ENCODE peak calls at places on chromosomes 4 and X, in four cellular contexts. E is K562, X is HepG2, M is GM12878. Y is an unnamed sample.

GRCh38 chr4:72418458-72418857 is 150.6 kb downstream of the ADAMTS3 start:
- DNase-seq in E (no peak), X (no peak), M (no peak), Y (no peak)

GRCh38 chrX:134172588-134173259 is 64.3 kb upstream of the CCDC160 start:
- DNase-seq in E (no peak), X (no peak), M (no peak), Y (peak; percentile 1)

GRCh38 chr4:3866813-3867129 is 100.6 kb downstream of the ADRA2C start:
- DNase-seq in E (no peak), X (no peak), M (no peak), Y (no peak)

GRCh38 chr4:180688480-180688879 is 1554.7 kb upstream of the TENM3 start:
- DNase-seq in E (no peak), X (no peak), M (no peak), Y (no peak)

GRCh38 chrX:11398785-11399184 is 105.6 kb downstream of the AMELX start:
- DNase-seq in E (no peak), X (no peak), M (no peak), Y (no peak)

GRCh38 chrX:48696301-48697181 is at the start of gene SUV39H1:
- DNase-seq in E (peak; percentile 90), X (peak; percentile 71), M (peak; percentile 45), Y (peak; percentile 89)

GRCh38 chrX:12719837-12720236 is 71.4 kb upstream of the PRPS2 start:
- DNase-seq in E (no peak), X (no peak), M (no peak), Y (no peak)

GRCh38 chr4:73391774-73392173 is 12.3 kb upstream of the ALB start:
- DNase-seq in E (no peak), X (no peak), M (no peak), Y (no peak)

GRCh38 chrX:84064814-84065213 is 123.2 kb downstream of the RPS6KA6 start:
- DNase-seq in E (no peak), X (no peak), M (no peak), Y (no peak)

GRCh38 chr4:77073106-77073858 is 2.5 kb downstream of the CCNI start:
- DNase-seq in E (no peak), X (no peak), M (no peak), Y (no peak)

GRCh38 chrX:65841263-65841662 is 173.8 kb downstream of the MSN start:
- DNase-seq in E (no peak), X (no peak), M (no peak), Y (no peak)

GRCh38 chrX:100685284-100685996 is 41.4 kb downstream of the SRPX2 start:
- DNase-seq in E (peak; percentile 69), X (peak; percentile 62), M (peak; percentile 53), Y (peak; percentile 78)

GRCh38 chr4:112296949-112297483 is at the start of gene ALPK1:
- DNase-seq in E (peak; percentile 17), X (peak; percentile 33), M (no peak), Y (peak; percentile 83)

GRCh38 chrX:19709117-19709811 is 178.1 kb downstream of the SH3KBP1 start:
- DNase-seq in E (no peak), X (no peak), M (no peak), Y (no peak)

GRCh38 chrX:1407035-1407434 is 15.1 kb upstream of the SLC25A6 start:
- DNase-seq in E (no peak), X (no peak), M (no peak), Y (no peak)

GRCh38 chr4:70624226-70624793 is 4.2 kb upstream of the ENAM start:
- DNase-seq in E (no peak), X (no peak), M (no peak), Y (peak; percentile 25)

GRCh38 chrX:53080628-53081580 is 1.3 kb upstream of the TSPYL2 start:
- DNase-seq in E (no peak), X (no peak), M (no peak), Y (no peak)

GRCh38 chr4:146458594-146458993 is 63.1 kb downstream of the SLC10A7 start:
- DNase-seq in E (no peak), X (no peak), M (no peak), Y (peak; percentile 2)

GRCh38 chrX:72045141-72045540 is 86.6 kb downstream of the RTL5 start:
- DNase-seq in E (no peak), X (no peak), M (no peak), Y (no peak)

GRCh38 chr4:79025170-79025569 is 85.9 kb upstream of the PAQR3 start:
- DNase-seq in E (no peak), X (peak; percentile 21), M (no peak), Y (no peak)

GRCh38 chr4:140020457-140021361 is 133.3 kb downstream of the MAML3 start:
- DNase-seq in E (no peak), X (no peak), M (no peak), Y (peak; percentile 86)

GRCh38 chr4:117700111-117700892 is 334.0 kb upstream of the NDST3 start:
- DNase-seq in E (no peak), X (peak; percentile 5), M (no peak), Y (no peak)

GRCh38 chrX:154462396-154462795 is 4.3 kb downstream of the PLXNA3 start:
- DNase-seq in E (no peak), X (no peak), M (no peak), Y (no peak)

GRCh38 chrX:30652527-30653414 is 452 bp upstream of the GK start:
- DNase-seq in E (peak; percentile 95), X (peak; percentile 85), M (peak; percentile 64), Y (peak; percentile 93)

GRCh38 chr4:142463195-142463594 is 382.9 kb downstream of the INPP4B start:
- DNase-seq in E (no peak), X (no peak), M (no peak), Y (no peak)

GRCh38 chrX:93673056-93673868 is at the start of gene NAP1L3:
- DNase-seq in E (no peak), X (peak; percentile 5), M (no peak), Y (peak; percentile 23)

GRCh38 chr4:140095694-140096482 is 58.1 kb downstream of the MAML3 start:
- DNase-seq in E (no peak), X (no peak), M (no peak), Y (peak; percentile 67)

GRCh38 chr4:108611360-108611759 is 9.0 kb upstream of the RPL34 start:
- DNase-seq in E (no peak), X (no peak), M (no peak), Y (no peak)

GRCh38 chr4:106041294-106042002 is 146.2 kb downstream of the NPNT start:
- DNase-seq in E (no peak), X (no peak), M (no peak), Y (no peak)

GRCh38 chr4:97300561-97300960 is 842.7 kb downstream of the STPG2 start:
- DNase-seq in E (no peak), X (no peak), M (no peak), Y (no peak)

GRCh38 chr4:118032691-118033090 is 1.6 kb upstream of the NDST3 start:
- DNase-seq in E (no peak), X (no peak), M (no peak), Y (peak; percentile 3)

GRCh38 chr4:130563185-130563890 is 1467.4 kb downstream of the C4orf33 start:
- DNase-seq in E (no peak), X (peak; percentile 8), M (no peak), Y (peak; percentile 70)

GRCh38 chr4:168484626-168485025 is 4.3 kb upstream of the DDX60L start:
- DNase-seq in E (no peak), X (no peak), M (no peak), Y (no peak)

GRCh38 chr4:38856524-38857337 is at the start of gene TLR6:
- DNase-seq in E (peak; percentile 51), X (peak; percentile 57), M (peak; percentile 91), Y (no peak)

GRCh38 chr4:185773419-185773818 is 38.6 kb downstream of the SORBS2 start:
- DNase-seq in E (no peak), X (no peak), M (no peak), Y (no peak)

GRCh38 chr4:151169223-151169622 is 69.8 kb downstream of the RPS3A start:
- DNase-seq in E (no peak), X (no peak), M (no peak), Y (no peak)

DNA sequence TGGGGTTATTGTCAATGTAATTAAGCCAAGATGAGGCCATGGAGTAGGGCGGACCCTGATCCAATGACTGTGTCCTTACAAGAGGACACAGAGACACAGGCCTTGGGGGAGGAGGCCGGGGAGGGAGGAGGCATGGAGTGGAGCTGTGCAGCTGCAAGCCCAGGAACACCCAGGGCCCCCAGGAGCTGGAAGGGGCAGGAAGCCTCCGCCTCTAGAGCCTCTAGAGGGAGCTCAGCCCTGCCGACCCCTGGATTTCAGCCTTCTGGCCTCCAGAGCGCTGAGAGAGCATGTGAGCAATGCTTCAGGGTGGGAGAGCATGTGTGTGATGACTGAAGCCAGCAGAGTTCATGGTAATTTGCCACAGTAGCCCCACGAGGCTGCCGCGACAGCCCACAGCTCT is 234.6 kb downstream of the AFAP1 start:
- DNase-seq in E (no peak), X (peak; percentile 8), M (no peak), Y (no peak)
- TF ChIP-seq KDM1A in E (no peak), X (no peak), M (no peak), Y (no peak)

GRCh38 chr4:187865914-187866313 is 129.7 kb upstream of the ZFP42 start:
- DNase-seq in E (no peak), X (no peak), M (no peak), Y (no peak)
- TF ChIP-seq HDAC2 in E (no peak), X (no peak), M (no peak), Y (no peak)

GRCh38 chrX:37846934-37847732 is at the start of gene DYNLT3:
- DNase-seq in E (peak; percentile 66), X (peak; percentile 56), M (peak; percentile 39), Y (peak; percentile 84)
- TF ChIP-seq POLR2AphosphoS2 in E (no peak), X (no peak), M (no peak), Y (no peak)

DNA sequence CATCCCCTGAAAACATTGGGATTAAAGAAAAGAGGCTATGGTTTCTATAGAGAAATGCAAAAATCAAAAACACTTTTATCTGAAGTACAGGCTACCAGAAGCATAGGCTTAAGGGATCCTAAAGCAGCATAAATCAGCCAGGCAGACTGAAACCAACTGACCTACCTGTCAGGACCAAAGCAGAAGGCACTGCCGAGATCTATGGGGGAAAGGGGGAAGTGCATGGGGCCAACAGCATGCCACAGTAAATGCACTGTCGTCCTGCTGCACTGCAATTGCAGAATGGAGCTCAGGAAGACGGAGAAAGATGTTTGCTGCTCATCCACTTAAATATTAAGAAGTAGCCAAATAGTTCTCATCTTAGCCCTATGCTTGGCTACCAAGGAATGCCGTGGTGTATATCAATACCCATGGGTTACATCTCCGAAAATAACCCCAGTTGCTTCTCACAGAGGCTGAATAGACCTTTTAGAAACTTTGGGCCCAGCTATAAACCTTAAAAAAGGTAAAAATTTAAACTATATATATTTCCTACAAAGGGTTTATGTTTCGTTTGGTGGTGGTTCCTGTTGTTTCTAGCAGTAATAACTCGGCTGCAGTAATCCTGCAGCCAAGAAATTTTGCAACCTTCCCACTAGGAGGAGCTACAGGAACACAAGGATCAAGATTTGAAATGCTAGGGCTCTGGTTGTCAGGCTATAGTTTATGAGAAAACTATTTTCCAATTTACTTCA is 312.2 kb upstream of the DIAPH2 start:
- DNase-seq in E (no peak), X (peak; percentile 27), M (no peak), Y (peak; percentile 66)
- TF ChIP-seq KDM1A in E (no peak), X (no peak), M (no peak), Y (no peak)

GRCh38 chr4:145195167-145195952 is 15.0 kb upstream of the OTUD4 start:
- DNase-seq in E (no peak), X (no peak), M (no peak), Y (peak; percentile 2)
- TF ChIP-seq HDAC2 in E (no peak), X (no peak), M (no peak), Y (no peak)